ENCODE peak calls at places on chromosomes 2 and 18, in six cellular contexts. G, E, L, Y, V and O are unnamed samples.

GRCh38 chr2:206805922-206806607 is 40.7 kb downstream of the FASTKD2 start:
- DNase-seq in G (peak), E (peak), L (peak), Y (peak), V (no peak), O (peak)

GRCh38 chr18:8991131-8991530 is 111.4 kb upstream of the NDUFV2 start:
- DNase-seq in G (no peak), E (no peak), L (peak), Y (no peak), V (no peak), O (no peak)

GRCh38 chr2:26251893-26252292 is 7.2 kb downstream of the HADHB start:
- DNase-seq in G (no peak), E (no peak), L (peak), Y (peak), V (no peak), O (no peak)

GRCh38 chr18:22490429-22490846 is 72.7 kb upstream of the CTAGE1 start:
- DNase-seq in G (no peak), E (no peak), L (no peak), Y (no peak), V (no peak), O (no peak)

GRCh38 chr2:201261471-201261870 is 1.1 kb downstream of the CASP8 start:
- DNase-seq in G (no peak), E (no peak), L (no peak), Y (no peak), V (no peak), O (no peak)

GRCh38 chr18:69400253-69400975 is at the start of gene DOK6:
- DNase-seq in G (peak), E (peak), L (peak), Y (peak), V (peak), O (peak)

GRCh38 chr2:220241423-220241822 is 614.0 kb downstream of the SLC4A3 start:
- DNase-seq in G (no peak), E (no peak), L (peak), Y (no peak), V (no peak), O (no peak)

GRCh38 chr18:73791081-73791480 is 356.6 kb downstream of the FBXO15 start:
- DNase-seq in G (no peak), E (no peak), L (peak), Y (no peak), V (no peak), O (no peak)

GRCh38 chr2:24123212-24124002 is at the start of the genes FAM228B and PFN4:
- DNase-seq in G (peak), E (peak), L (peak), Y (peak), V (peak), O (peak)

GRCh38 chr2:2075866-2076265 is 255.2 kb downstream of the MYT1L start:
- DNase-seq in G (no peak), E (no peak), L (no peak), Y (no peak), V (no peak), O (no peak)

GRCh38 chr2:226600184-226600583 is 199.4 kb downstream of the IRS1 start:
- DNase-seq in G (no peak), E (no peak), L (peak), Y (no peak), V (no peak), O (no peak)

GRCh38 chr18:24494586-24494985 is 34.1 kb downstream of the HRH4 start:
- DNase-seq in G (no peak), E (no peak), L (no peak), Y (no peak), V (no peak), O (no peak)

GRCh38 chr18:25743661-25744151 is 346.7 kb downstream of the SS18 start:
- DNase-seq in G (no peak), E (no peak), L (no peak), Y (no peak), V (no peak), O (no peak)

GRCh38 chr2:237459741-237460174 is 27.3 kb upstream of the MLPH start:
- DNase-seq in G (peak), E (no peak), L (peak), Y (no peak), V (peak), O (peak)

GRCh38 chr18:13376298-13376840 is 157.8 kb downstream of the LDLRAD4 start:
- DNase-seq in G (no peak), E (no peak), L (no peak), Y (no peak), V (no peak), O (no peak)

GRCh38 chr2:77144772-77145171 is 377.4 kb downstream of the LRRTM4 start:
- DNase-seq in G (no peak), E (no peak), L (no peak), Y (no peak), V (no peak), O (no peak)

GRCh38 chr2:96860065-96861029 is 2.5 kb upstream of the ANKRD39 start:
- DNase-seq in G (no peak), E (peak), L (no peak), Y (no peak), V (no peak), O (no peak)

GRCh38 chr2:86224645-86225355 is 25.5 kb downstream of the MRPL35 start:
- DNase-seq in G (no peak), E (no peak), L (no peak), Y (no peak), V (no peak), O (no peak)

GRCh38 chr2:47005687-47006086 is 90.1 kb upstream of the MCFD2 start:
- DNase-seq in G (no peak), E (no peak), L (no peak), Y (no peak), V (no peak), O (no peak)

GRCh38 chr18:22223263-22223960 is 54.0 kb downstream of the GATA6 start:
- DNase-seq in G (peak), E (no peak), L (peak), Y (no peak), V (peak), O (peak)

GRCh38 chr2:197075754-197076337 is 149.3 kb upstream of the PGAP1 start:
- DNase-seq in G (peak), E (no peak), L (peak), Y (no peak), V (no peak), O (no peak)

GRCh38 chr2:159904127-159904564 is 106.1 kb upstream of the CD302 start:
- DNase-seq in G (peak), E (no peak), L (peak), Y (no peak), V (no peak), O (peak)

GRCh38 chr2:175709248-175709647 is 292.8 kb downstream of the LNPK start:
- DNase-seq in G (no peak), E (no peak), L (no peak), Y (no peak), V (no peak), O (no peak)

GRCh38 chr18:46621111-46621766 is 35.8 kb downstream of the LOXHD1 start:
- DNase-seq in G (no peak), E (no peak), L (no peak), Y (no peak), V (peak), O (no peak)

GRCh38 chr2:134839649-134840048 is 1.2 kb downstream of the ACMSD start:
- DNase-seq in G (no peak), E (no peak), L (no peak), Y (no peak), V (no peak), O (no peak)

GRCh38 chr2:240128608-240129144 is 7.4 kb downstream of the COPS9 start:
- DNase-seq in G (no peak), E (no peak), L (no peak), Y (no peak), V (no peak), O (no peak)

GRCh38 chr18:76351961-76352581 is 143.0 kb downstream of the ZNF516 start:
- DNase-seq in G (peak), E (peak), L (peak), Y (no peak), V (peak), O (no peak)

GRCh38 chr2:130724455-130724854 is 4.4 kb upstream of the GPR148 start:
- DNase-seq in G (no peak), E (no peak), L (no peak), Y (no peak), V (no peak), O (no peak)

GRCh38 chr18:78861706-78862105 is 117.9 kb upstream of the SALL3 start:
- DNase-seq in G (no peak), E (no peak), L (no peak), Y (no peak), V (no peak), O (no peak)